ENCODE peak calls at places on chromosomes 12 and 14, in six cellular contexts. B, D, Y, U, R and S are unnamed samples.

GRCh38 chr12:11728154-11728755 is 78.8 kb downstream of the ETV6 start:
- DNase-seq in U (no peak), D (no peak), B (no peak), R (no peak), Y (no peak), S (no peak)

GRCh38 chr14:21098134-21098891 is at the start of gene ZNF219:
- DNase-seq in U (peak), D (no peak), R (peak), Y (peak), B (peak), S (no peak)

GRCh38 chr12:99911076-99911475 is 73.7 kb downstream of the ANKS1B start:
- DNase-seq in B (no peak), D (no peak), R (no peak), U (no peak), Y (peak), S (no peak)

GRCh38 chr14:100692859-100693558 is 33.7 kb upstream of the DLK1 start:
- DNase-seq in R (no peak), U (no peak), D (no peak), B (no peak), Y (peak), S (no peak)

GRCh38 chr12:51970904-51971646 is 19.6 kb downstream of the ACVR1B start:
- DNase-seq in D (peak), U (peak), Y (peak), B (peak), R (peak), S (no peak)

GRCh38 chr12:27709932-27710591 is 570 bp upstream of the MRPS35 start:
- DNase-seq in U (peak), D (peak), Y (peak), B (no peak), R (no peak), S (peak)

GRCh38 chr14:78997811-78998210 is 827.6 kb downstream of the NRXN3 start:
- DNase-seq in Y (no peak), R (peak), D (no peak), B (no peak), U (no peak), S (no peak)

GRCh38 chr14:95344536-95344935 is 24.8 kb upstream of the CLMN start:
- DNase-seq in U (no peak), D (no peak), Y (no peak), B (no peak), R (no peak), S (no peak)

GRCh38 chr14:49134940-49135339 is 451.2 kb downstream of the RPS29 start:
- DNase-seq in U (no peak), D (no peak), B (no peak), R (peak), Y (no peak), S (no peak)

GRCh38 chr14:23627961-23628360 is 8.2 kb upstream of the DHRS2 start:
- DNase-seq in R (no peak), Y (no peak), D (no peak), U (no peak), B (no peak), S (no peak)

GRCh38 chr14:54108481-54109471 is 152.2 kb upstream of the BMP4 start:
- DNase-seq in R (no peak), U (no peak), B (no peak), Y (peak), D (no peak), S (no peak)

GRCh38 chr12:68113644-68114043 is 45.9 kb downstream of the IFNG start:
- DNase-seq in B (no peak), Y (no peak), U (peak), D (no peak), R (no peak), S (peak)

GRCh38 chr12:47832263-47832933 is 12.7 kb upstream of the HDAC7 start:
- DNase-seq in U (no peak), D (no peak), Y (no peak), B (no peak), R (no peak), S (no peak)

GRCh38 chr14:36665887-36666415 is 4.3 kb downstream of the PAX9 start:
- DNase-seq in U (peak), D (no peak), Y (no peak), B (no peak), R (no peak), S (no peak)

GRCh38 chr14:89365071-89365801 is 51.8 kb downstream of the FOXN3 start:
- DNase-seq in U (no peak), B (no peak), Y (no peak), R (no peak), D (peak), S (peak)

GRCh38 chr12:1054103-1054838 is 63.2 kb downstream of the ERC1 start:
- DNase-seq in Y (peak), D (no peak), B (no peak), U (no peak), R (peak), S (no peak)

GRCh38 chr12:49092086-49092815 is 2.4 kb downstream of the DHH start:
- DNase-seq in U (peak), D (no peak), Y (peak), B (peak), R (peak), S (peak)

GRCh38 chr14:75631453-75631831 is 29.2 kb downstream of the ERG28 start:
- DNase-seq in R (no peak), U (no peak), B (no peak), D (no peak), Y (no peak), S (no peak)

GRCh38 chr14:95649230-95649629 is 37.0 kb upstream of the TCL1B start:
- DNase-seq in Y (peak), R (no peak), U (no peak), D (no peak), B (no peak), S (no peak)

GRCh38 chr14:101134161-101134631 is 230.7 kb upstream of the RTL1 start:
- DNase-seq in D (no peak), R (peak), B (no peak), Y (no peak), U (no peak), S (no peak)

GRCh38 chr12:42921741-42922511 is 332.4 kb upstream of the PRICKLE1 start:
- DNase-seq in Y (no peak), B (no peak), D (no peak), U (no peak), R (peak), S (no peak)

GRCh38 chr12:110282956-110283817 is 2.1 kb downstream of the ATP2A2 start:
- DNase-seq in U (no peak), B (no peak), R (no peak), D (no peak), Y (no peak), S (no peak)

GRCh38 chr12:25053021-25053271 is 104.0 kb upstream of the BCAT1 start:
- DNase-seq in B (no peak), Y (no peak), R (no peak), D (no peak), U (no peak), S (no peak)

GRCh38 chr14:88798161-88798560 is 5.4 kb upstream of the EML5 start:
- DNase-seq in D (no peak), B (no peak), Y (no peak), R (no peak), U (no peak), S (no peak)

GRCh38 chr14:63875311-63875710 is 22.5 kb downstream of the SYNE2 start:
- DNase-seq in U (no peak), B (no peak), R (no peak), D (no peak), Y (no peak), S (no peak)

GRCh38 chr14:95530461-95531170 is 4.2 kb upstream of the GLRX5 start:
- DNase-seq in B (no peak), Y (no peak), D (no peak), R (no peak), U (no peak), S (no peak)

GRCh38 chr12:55955800-55956508 is 9.9 kb downstream of the PMEL start:
- DNase-seq in D (no peak), B (peak), U (no peak), R (peak), Y (peak), S (peak)
- TF ChIP-seq POLR2AphosphoS5 in D (no peak), B (no peak), U (no peak), R (peak), Y (no peak), S (no peak)

GRCh38 chr12:117333331-117334000 is 28.0 kb downstream of the NOS1 start:
- DNase-seq in B (no peak), U (no peak), R (peak), Y (no peak), D (no peak), S (no peak)
- H3K4me3 ChIP-seq in B (no peak), U (no peak), R (no peak), Y (no peak), D (no peak), S (peak)

GRCh38 chr12:123064885-123065619 is 84.6 kb downstream of the ARL6IP4 start:
- DNase-seq in Y (no peak), U (no peak), B (no peak), D (no peak), R (no peak), S (no peak)

GRCh38 chr12:123061806-123062205 is 81.3 kb downstream of the ARL6IP4 start:
- DNase-seq in Y (no peak), R (no peak), D (no peak), B (no peak), U (no peak), S (no peak)

GRCh38 chr12:123063535-123063934 is 83.1 kb downstream of the ARL6IP4 start:
- DNase-seq in U (peak), B (peak), Y (peak), D (no peak), R (peak), S (peak)

GRCh38 chr12:123064356-123064755 is 83.9 kb downstream of the ARL6IP4 start:
- DNase-seq in R (no peak), Y (no peak), B (no peak), U (no peak), D (no peak), S (no peak)

DNA sequence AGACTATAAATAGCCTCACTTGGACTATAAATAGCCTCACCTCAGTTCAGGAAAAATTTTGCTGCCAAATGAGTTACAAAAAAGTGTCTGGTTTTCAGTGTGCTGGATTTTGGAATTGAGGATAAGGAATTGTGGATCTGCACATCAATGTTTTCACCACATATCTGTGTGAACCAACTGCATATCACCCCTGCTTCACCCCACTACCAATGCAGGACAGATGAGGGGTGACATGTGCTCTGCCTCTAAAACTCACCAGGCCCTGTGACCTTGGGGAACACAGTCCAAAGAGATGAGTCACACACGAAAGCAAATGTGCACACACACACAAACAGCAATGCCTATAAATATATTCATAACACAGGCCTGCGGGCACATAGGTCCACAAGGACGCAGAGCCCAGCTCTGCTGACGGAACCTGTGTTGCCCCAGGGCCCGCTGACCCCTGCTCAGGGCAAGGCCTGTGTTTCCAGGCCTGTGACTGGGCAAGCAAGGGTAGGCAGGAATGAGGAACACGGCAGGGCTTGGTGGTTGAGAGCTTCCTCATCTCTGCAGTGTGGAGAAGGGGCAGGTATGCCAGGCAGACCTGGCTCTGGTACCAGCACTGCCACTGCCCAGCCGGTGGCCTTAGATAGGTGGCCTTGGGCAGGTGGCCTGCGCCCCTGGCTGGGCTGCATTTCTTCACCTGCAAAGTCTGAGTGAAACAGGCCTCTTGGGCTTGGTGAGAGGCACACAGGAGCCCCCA is 82.4 kb downstream of the ARL6IP4 start:
- DNase-seq in U (no peak), D (no peak), R (no peak), Y (peak), B (no peak), S (peak)
- TF ChIP-seq GABPA in U (no peak), D (no peak), R (no peak), Y (no peak), B (no peak), S (no peak)

DNA sequence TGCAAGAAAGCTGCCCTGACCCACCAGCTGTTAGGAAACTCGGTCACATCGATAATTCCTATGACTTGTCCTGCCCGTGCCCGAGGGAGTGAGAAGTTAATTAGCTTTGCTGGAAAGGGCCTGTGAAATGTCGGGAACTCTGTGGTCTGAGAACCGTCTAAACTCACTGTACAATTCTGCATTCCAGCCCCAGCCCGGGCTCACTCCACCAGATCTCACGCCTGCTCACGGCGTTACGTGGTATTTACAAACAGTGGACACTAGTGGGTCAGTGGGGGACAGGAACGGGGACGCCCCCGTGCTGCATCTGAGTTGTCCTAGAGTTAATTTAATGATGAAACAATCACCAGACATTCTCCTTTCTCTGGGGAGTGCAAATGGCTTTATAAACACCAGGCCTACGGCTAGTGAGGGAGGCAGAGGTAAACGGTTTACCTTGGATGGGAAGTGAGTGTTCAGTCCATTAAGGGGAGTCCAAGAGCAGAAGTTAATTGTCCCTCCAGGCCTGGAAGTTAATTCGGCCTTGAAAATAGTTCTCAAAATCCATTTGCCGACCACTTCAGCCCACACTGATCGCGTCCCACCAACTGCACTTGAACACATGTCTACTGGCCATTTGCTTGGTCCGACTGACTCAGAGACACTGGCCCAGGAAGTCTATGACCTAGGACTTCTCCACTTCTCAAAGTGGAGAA is 93.5 kb upstream of the MED13L start:
- DNase-seq in D (no peak), R (peak), U (no peak), B (no peak), Y (no peak), S (no peak)
- TF ChIP-seq POLR2AphosphoS5 in D (no peak), R (no peak), U (no peak), B (no peak), Y (no peak), S (no peak)

GRCh38 chr14:92885279-92886061 is 37.5 kb upstream of the CHGA start:
- DNase-seq in D (no peak), B (no peak), U (no peak), Y (no peak), R (peak), S (no peak)

GRCh38 chr14:92886337-92886736 is 36.6 kb upstream of the CHGA start:
- DNase-seq in D (no peak), Y (no peak), R (peak), B (no peak), U (no peak), S (no peak)

GRCh38 chr14:92887157-92887556 is 35.8 kb upstream of the CHGA start:
- DNase-seq in U (no peak), R (no peak), Y (no peak), B (no peak), D (no peak), S (no peak)

GRCh38 chr14:92883066-92883465 is 39.9 kb upstream of the CHGA start:
- DNase-seq in R (no peak), D (no peak), U (no peak), B (no peak), Y (no peak), S (no peak)

GRCh38 chr14:92884410-92884809 is 38.5 kb upstream of the CHGA start:
- DNase-seq in Y (no peak), D (no peak), R (no peak), U (no peak), B (no peak), S (no peak)
- H3K4me3 ChIP-seq in Y (no peak), D (no peak), R (no peak), U (no peak), B (no peak), S (no peak)

GRCh38 chr12:63103489-63104131 is 47.4 kb downstream of the AVPR1A start:
- DNase-seq in U (no peak), B (peak), Y (peak), D (no peak), R (peak), S (peak)
- TF ChIP-seq GABPA in U (no peak), B (no peak), Y (no peak), D (no peak), R (no peak), S (no peak)

GRCh38 chr14:68520637-68521556 is 272.0 kb downstream of the ZFP36L1 start:
- DNase-seq in D (no peak), R (no peak), Y (peak), B (no peak), U (no peak), S (no peak)
- TF ChIP-seq POLR2AphosphoS5 in D (no peak), R (no peak), Y (peak), B (no peak), U (no peak), S (no peak)

DNA sequence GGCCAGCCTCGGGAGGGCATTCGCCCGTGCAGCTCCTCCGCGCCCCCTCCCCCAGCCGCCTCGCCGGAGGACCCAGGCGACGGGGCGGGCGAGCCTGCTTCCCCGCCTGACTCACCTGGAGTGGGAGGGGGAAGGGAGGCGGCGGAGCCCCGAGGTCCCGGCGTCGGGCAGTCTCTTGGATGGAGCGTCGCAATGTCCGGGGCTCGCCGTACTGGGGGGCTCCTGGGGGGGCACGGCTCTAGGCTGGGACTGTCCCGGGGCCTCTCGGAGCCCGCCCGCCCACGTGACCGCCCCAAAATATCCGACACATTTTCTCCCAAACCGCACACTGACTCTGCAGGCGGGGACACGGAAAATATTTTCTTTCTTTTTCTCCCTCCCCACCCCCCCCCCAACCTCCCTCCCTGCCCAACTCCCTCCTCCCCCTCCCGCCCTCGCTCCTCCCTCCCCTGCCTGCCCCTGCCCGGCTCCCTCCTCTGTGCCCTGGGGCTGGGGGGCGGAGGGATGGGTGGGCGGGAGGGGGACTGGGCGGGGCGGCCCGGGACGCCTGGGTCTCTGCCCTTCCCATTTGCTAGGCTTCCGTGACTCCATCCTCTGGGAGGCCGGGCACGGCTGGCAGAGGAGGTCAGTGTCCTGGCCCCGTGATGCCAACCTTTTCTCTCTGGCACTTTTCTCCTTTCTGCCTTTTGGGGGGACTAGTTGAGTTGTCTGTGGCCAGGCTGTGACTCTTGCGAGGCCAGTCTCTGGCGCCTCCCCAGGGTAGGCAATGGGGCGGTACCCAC is at the start of gene RARG:
- DNase-seq in D (no peak), R (peak), B (peak), U (peak), Y (no peak), S (no peak)
- H3K4me3 ChIP-seq in D (peak), R (peak), B (peak), U (peak), Y (peak), S (peak)